ENCODE peak calls at places on chromosomes 13 and 19, in seven cellular contexts. O, Y, D, N, G, W and X are unnamed samples. For H3K4me1, the result is how much of the 10 kb centered on the place peaks cover.

GRCh38 chr19:35718345-35719041 is 690 bp downstream of the KMT2B start:
- DNase-seq in O (no peak), Y (peak), D (no peak), N (no peak), G (peak), W (no peak), X (no peak)

GRCh38 chr19:48596679-48597465 is 9.7 kb upstream of the SPACA4 start:
- DNase-seq in O (no peak), Y (no peak), D (no peak), N (no peak), G (no peak), W (no peak), X (no peak)

GRCh38 chr19:15453906-15454305 is 4.2 kb upstream of the WIZ start:
- DNase-seq in O (no peak), Y (no peak), D (no peak), N (no peak), G (no peak), W (no peak), X (no peak)

GRCh38 chr13:32187651-32188050 is 127.5 kb downstream of the ZAR1L start:
- DNase-seq in O (no peak), Y (no peak), D (no peak), N (no peak), G (no peak), W (no peak), X (no peak)

GRCh38 chr19:54949412-54949811 is 2.1 kb upstream of the NLRP7 start:
- DNase-seq in O (no peak), Y (no peak), D (no peak), N (no peak), G (no peak), W (no peak), X (no peak)

GRCh38 chr13:84192125-84192524 is 309.9 kb upstream of the SLITRK1 start:
- DNase-seq in O (no peak), Y (no peak), D (no peak), N (no peak), G (no peak), W (no peak), X (no peak)

GRCh38 chr19:47891923-47892666 is 6.0 kb upstream of the SULT2A1 start:
- DNase-seq in O (peak), Y (peak), D (no peak), N (no peak), G (no peak), W (no peak), X (no peak)

GRCh38 chr13:82501804-82502203 is 1380.5 kb downstream of the SLITRK1 start:
- DNase-seq in O (no peak), Y (no peak), D (no peak), N (no peak), G (no peak), W (no peak), X (no peak)

GRCh38 chr19:18905520-18906236 is 9.7 kb upstream of the CERS1 start:
- DNase-seq in O (no peak), Y (no peak), D (no peak), N (no peak), G (no peak), W (no peak), X (no peak)

GRCh38 chr13:105139048-105139379 is 1396.4 kb downstream of the EFNB2 start:
- DNase-seq in O (no peak), Y (no peak), D (no peak), N (no peak), G (no peak), W (no peak), X (no peak)

GRCh38 chr19:17172624-17173345 is 42.4 kb upstream of the USE1 start:
- DNase-seq in O (no peak), Y (no peak), D (no peak), N (no peak), G (no peak), W (no peak), X (no peak)

GRCh38 chr13:30892966-30893365 is 13.1 kb upstream of the MEDAG start:
- DNase-seq in O (peak), Y (peak), D (no peak), N (no peak), G (no peak), W (peak), X (no peak)

GRCh38 chr13:30142502-30143211 is 164.7 kb downstream of the KATNAL1 start:
- DNase-seq in O (peak), Y (no peak), D (no peak), N (no peak), G (peak), W (peak), X (no peak)

GRCh38 chr19:47778089-47778953 is at the start of gene SELENOW:
- DNase-seq in O (peak), Y (peak), D (peak), N (peak), G (peak), W (peak), X (no peak)

GRCh38 chr13:27997904-27998522 is 9.5 kb upstream of the URAD start:
- DNase-seq in O (peak), Y (peak), D (no peak), N (no peak), G (no peak), W (peak), X (no peak)

GRCh38 chr13:43786766-43787517 is at the start of gene ENOX1:
- DNase-seq in O (no peak), Y (no peak), D (no peak), N (no peak), G (peak), W (peak), X (no peak)

GRCh38 chr19:5988520-5989387 is 10.8 kb upstream of the RANBP3 start:
- DNase-seq in O (no peak), Y (peak), D (no peak), N (no peak), G (no peak), W (no peak), X (no peak)

GRCh38 chr13:110555601-110556223 is 5.8 kb downstream of the RAB20 start:
- DNase-seq in O (peak), Y (no peak), D (no peak), N (no peak), G (no peak), W (no peak), X (no peak)

GRCh38 chr13:79679334-79679733 is 198.4 kb downstream of the NDFIP2 start:
- DNase-seq in O (peak), Y (peak), D (no peak), N (peak), G (peak), W (peak), X (peak)

GRCh38 chr13:106299616-106300015 is 235.8 kb downstream of the EFNB2 start:
- DNase-seq in O (no peak), Y (no peak), D (no peak), N (no peak), G (no peak), W (no peak), X (no peak)

GRCh38 chr19:3768748-3769099 is 3.3 kb downstream of the RAX2 start:
- DNase-seq in O (no peak), Y (no peak), D (no peak), N (no peak), G (no peak), W (no peak), X (no peak)

GRCh38 chr13:31518666-31519065 is 220.7 kb upstream of the RXFP2 start:
- DNase-seq in O (no peak), Y (no peak), D (no peak), N (no peak), G (no peak), W (no peak), X (no peak)

GRCh38 chr13:71303144-71303543 is 563.9 kb downstream of the DACH1 start:
- DNase-seq in O (no peak), Y (no peak), D (no peak), N (no peak), G (no peak), W (no peak), X (no peak)

GRCh38 chr13:27383104-27383921 is 41.1 kb upstream of the GTF3A start:
- DNase-seq in O (peak), Y (peak), D (no peak), N (no peak), G (no peak), W (peak), X (no peak)

GRCh38 chr19:47865166-47865565 is 6.1 kb downstream of the TPRX2 start:
- DNase-seq in O (no peak), Y (no peak), D (no peak), N (no peak), G (no peak), W (no peak), X (no peak)

GRCh38 chr19:37931941-37932655 is 25.1 kb downstream of the SIPA1L3 start:
- DNase-seq in O (peak), Y (no peak), D (no peak), N (peak), G (no peak), W (peak), X (peak)

GRCh38 chr13:48860369-48860768 is 115.3 kb upstream of the FNDC3A start:
- DNase-seq in O (no peak), Y (no peak), D (no peak), N (no peak), G (no peak), W (no peak), X (no peak)

GRCh38 chr13:48859168-48860105 is 116.3 kb upstream of the FNDC3A start:
- DNase-seq in O (no peak), Y (peak), D (no peak), N (no peak), G (no peak), W (no peak), X (no peak)

GRCh38 chr13:48864100-48864499 is 111.6 kb upstream of the FNDC3A start:
- DNase-seq in O (no peak), Y (no peak), D (no peak), N (no peak), G (no peak), W (no peak), X (no peak)

GRCh38 chr13:48866204-48866603 is 109.5 kb upstream of the FNDC3A start:
- DNase-seq in O (no peak), Y (peak), D (no peak), N (no peak), G (peak), W (no peak), X (no peak)

DNA sequence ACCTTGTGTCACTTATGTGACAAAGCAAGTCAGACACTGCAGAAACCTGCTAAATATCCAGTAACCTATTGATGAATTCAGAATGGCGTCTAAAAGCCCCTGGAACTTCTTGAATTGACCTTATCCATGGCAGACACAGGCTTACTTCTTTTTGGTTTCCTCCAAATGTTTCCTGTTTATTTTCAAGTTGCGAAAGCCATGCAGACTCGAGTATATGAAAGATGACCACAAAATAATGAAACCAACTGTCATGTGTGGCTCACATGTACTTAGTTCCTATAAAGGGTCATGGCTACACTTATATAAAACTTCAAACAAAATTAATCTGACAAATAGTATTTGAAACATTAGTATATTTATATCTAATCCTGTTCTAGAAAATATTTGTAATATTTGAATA is 113.1 kb upstream of the FNDC3A start:
- DNase-seq in O (no peak), Y (no peak), D (no peak), N (no peak), G (no peak), W (no peak), X (no peak)
- TF ChIP-seq CTCF in O (no peak), Y (no peak), D (no peak), N (no peak), G (no peak), W (no peak), X (no peak)

DNA sequence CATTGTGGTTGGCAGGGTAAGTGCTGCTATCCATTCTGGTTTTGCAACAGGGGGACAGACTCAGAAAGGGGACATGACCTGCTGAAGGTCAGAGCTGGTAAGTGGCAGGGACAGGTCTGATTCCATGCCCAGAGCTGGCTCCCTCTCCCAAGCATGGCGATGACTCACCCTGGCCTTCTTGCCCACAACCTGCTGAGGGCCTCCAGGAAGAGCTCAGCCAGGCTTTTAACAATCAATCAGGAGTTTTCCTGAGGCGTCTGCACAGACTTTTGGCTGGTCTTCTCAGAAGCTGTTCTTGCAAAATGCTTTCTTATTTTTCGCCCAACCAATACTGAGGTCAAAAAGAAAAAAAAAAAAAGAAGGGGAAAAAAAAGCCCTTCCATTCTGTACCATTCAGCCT is 17.9 kb downstream of the SIAH3 start:
- DNase-seq in O (no peak), Y (no peak), D (no peak), N (no peak), G (no peak), W (peak), X (no peak)
- TF ChIP-seq SIN3A in O (no peak), Y (no peak), D (no peak), N (no peak), G (no peak), W (no peak), X (no peak)

GRCh38 chr13:99870541-99870940 is 101.0 kb downstream of the ZIC5 start:
- DNase-seq in O (no peak), Y (no peak), D (no peak), N (no peak), G (no peak), W (no peak), X (no peak)
- H3K4me1 ChIP-seq in O (under half), Y (under half), D (under half), N (under half), G (under half), W (under half), X (under half)

GRCh38 chr19:2426661-2427322 is 594 bp downstream of the TIMM13 start:
- DNase-seq in O (peak), Y (peak), D (no peak), N (no peak), G (peak), W (peak), X (no peak)
- TF ChIP-seq CTCF in O (peak), Y (no peak), D (no peak), N (peak), G (no peak), W (no peak), X (no peak)

DNA sequence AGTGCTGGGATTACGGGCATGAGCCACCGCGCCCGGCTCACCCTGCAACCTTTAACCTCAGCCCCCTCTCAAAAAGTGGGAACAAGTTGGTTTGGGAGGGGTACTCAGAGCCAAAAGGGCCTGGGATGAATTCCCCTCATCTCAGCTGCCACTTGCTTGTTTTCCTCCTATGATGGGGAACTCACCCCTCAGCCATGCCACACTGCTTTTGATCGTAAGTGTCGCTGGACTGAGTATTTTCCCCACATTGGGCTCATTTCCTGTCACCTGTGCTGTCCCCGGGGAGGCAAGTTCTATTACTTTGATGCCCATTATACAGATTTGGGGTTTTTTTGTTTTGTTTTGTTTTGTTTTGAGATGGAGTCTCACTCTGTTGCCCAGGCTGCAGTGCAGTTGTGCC is 6.5 kb downstream of the R3HDM4 start:
- DNase-seq in O (no peak), Y (no peak), D (no peak), N (no peak), G (no peak), W (no peak), X (no peak)
- TF ChIP-seq SIN3A in O (no peak), Y (no peak), D (no peak), N (no peak), G (no peak), W (no peak), X (no peak)

DNA sequence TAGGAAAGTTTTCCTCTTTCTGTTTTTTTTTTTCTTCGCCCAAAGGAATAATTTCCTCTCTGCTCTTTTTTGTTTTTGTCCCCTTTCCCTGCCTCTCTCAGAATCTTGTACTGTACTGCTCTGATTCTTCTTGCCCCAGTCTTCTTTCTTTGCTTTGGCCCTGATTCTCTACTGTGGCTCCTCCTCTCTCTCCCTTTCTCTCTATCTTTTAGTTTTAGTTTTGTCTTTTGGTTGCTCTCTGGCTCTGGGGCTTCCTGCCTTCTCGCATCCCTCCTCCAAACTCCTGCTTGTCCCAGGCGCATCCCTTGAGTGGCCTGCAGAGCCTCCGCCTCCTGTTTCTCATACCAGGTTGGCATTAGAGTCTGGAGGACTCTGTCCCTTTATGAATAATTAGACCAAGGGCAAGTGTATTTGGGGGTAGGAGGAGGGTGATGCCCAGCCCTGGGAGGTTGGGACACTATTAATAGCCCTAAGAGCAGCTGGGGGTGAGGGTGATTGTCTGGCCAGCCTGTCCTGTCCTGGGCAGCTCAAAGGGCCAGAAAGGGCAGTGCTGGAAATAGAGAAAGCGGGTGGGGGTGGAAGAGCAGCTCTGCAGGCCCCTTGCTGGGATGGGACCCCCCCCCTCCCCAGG is 39.1 kb downstream of the LYL1 start:
- DNase-seq in O (no peak), Y (no peak), D (no peak), N (no peak), G (no peak), W (no peak), X (no peak)
- H3K4me1 ChIP-seq in O (under half), Y (half or more), D (under half), N (under half), G (under half), W (under half), X (half or more)

GRCh38 chr13:20291037-20291436 is 58.9 kb upstream of the GJB6 start:
- DNase-seq in O (no peak), Y (no peak), D (no peak), N (no peak), G (no peak), W (no peak), X (no peak)

GRCh38 chr13:20297181-20297580 is 65.1 kb upstream of the GJB6 start:
- DNase-seq in O (no peak), Y (no peak), D (no peak), N (no peak), G (no peak), W (no peak), X (no peak)

GRCh38 chr13:20291675-20292074 is 59.6 kb upstream of the GJB6 start:
- DNase-seq in O (no peak), Y (no peak), D (no peak), N (no peak), G (no peak), W (no peak), X (no peak)

GRCh38 chr13:20295956-20296355 is 63.8 kb upstream of the GJB6 start:
- DNase-seq in O (no peak), Y (no peak), D (no peak), N (no peak), G (no peak), W (no peak), X (no peak)

GRCh38 chr13:20294497-20294896 is 62.4 kb upstream of the GJB6 start:
- DNase-seq in O (no peak), Y (no peak), D (no peak), N (no peak), G (no peak), W (peak), X (no peak)
- TF ChIP-seq CTCF in O (peak), Y (peak), D (no peak), N (peak), G (no peak), W (peak), X (no peak)